ENCODE peak calls at places on chromosome 18, in five cellular contexts. One of them, this sample, is unnamed.

GRCh38 chr18:44916429-44917183 is 235.9 kb downstream of the SETBP1 start:
- DNase-seq in neural progenitor cell: no peak
- DNase-seq in CD4-positive, CD25-positive, alpha-beta regulatory T cell: no peak
- DNase-seq in mammary epithelial cell: no peak
- DNase-seq in IMR-90: no peak
- DNase-seq in this sample: no peak

GRCh38 chr18:78130232-78131195 is 849.1 kb upstream of the SALL3 start:
- DNase-seq in neural progenitor cell: no peak
- DNase-seq in mammary epithelial cell: no peak
- DNase-seq in IMR-90: no peak
- DNase-seq in CD4-positive, CD25-positive, alpha-beta regulatory T cell: no peak
- DNase-seq in this sample: no peak

GRCh38 chr18:12276736-12277554 is 22.8 kb downstream of the CIDEA start:
- DNase-seq in neural progenitor cell: no peak
- DNase-seq in IMR-90: peak
- DNase-seq in mammary epithelial cell: no peak
- DNase-seq in CD4-positive, CD25-positive, alpha-beta regulatory T cell: no peak
- DNase-seq in this sample: no peak

GRCh38 chr18:9619990-9620389 is 5.6 kb upstream of the PPP4R1 start:
- DNase-seq in mammary epithelial cell: no peak
- DNase-seq in neural progenitor cell: no peak
- DNase-seq in CD4-positive, CD25-positive, alpha-beta regulatory T cell: no peak
- DNase-seq in IMR-90: peak
- DNase-seq in this sample: no peak

GRCh38 chr18:76822510-76823165 is at the start of gene ZNF236:
- DNase-seq in CD4-positive, CD25-positive, alpha-beta regulatory T cell: peak
- DNase-seq in neural progenitor cell: peak
- DNase-seq in mammary epithelial cell: peak
- DNase-seq in IMR-90: peak
- DNase-seq in this sample: peak

GRCh38 chr18:25646971-25647370 is 295.0 kb upstream of the ZNF521 start:
- DNase-seq in CD4-positive, CD25-positive, alpha-beta regulatory T cell: no peak
- DNase-seq in IMR-90: peak
- DNase-seq in neural progenitor cell: no peak
- DNase-seq in mammary epithelial cell: peak
- DNase-seq in this sample: no peak

GRCh38 chr18:76935722-76936337 is 113.5 kb downstream of the ZNF236 start:
- DNase-seq in neural progenitor cell: no peak
- DNase-seq in IMR-90: no peak
- DNase-seq in CD4-positive, CD25-positive, alpha-beta regulatory T cell: no peak
- DNase-seq in mammary epithelial cell: no peak
- DNase-seq in this sample: no peak

GRCh38 chr18:50128506-50129271 is 66.3 kb downstream of the MYO5B start:
- DNase-seq in mammary epithelial cell: no peak
- DNase-seq in IMR-90: no peak
- DNase-seq in neural progenitor cell: peak
- DNase-seq in CD4-positive, CD25-positive, alpha-beta regulatory T cell: no peak
- DNase-seq in this sample: no peak

GRCh38 chr18:51196811-51197660 is 445 bp downstream of the MEX3C start:
- DNase-seq in CD4-positive, CD25-positive, alpha-beta regulatory T cell: peak
- DNase-seq in IMR-90: peak
- DNase-seq in mammary epithelial cell: peak
- DNase-seq in neural progenitor cell: peak
- DNase-seq in this sample: no peak

GRCh38 chr18:41875094-41875780 is 79.8 kb upstream of the PIK3C3 start:
- DNase-seq in CD4-positive, CD25-positive, alpha-beta regulatory T cell: no peak
- DNase-seq in mammary epithelial cell: peak
- DNase-seq in neural progenitor cell: no peak
- DNase-seq in IMR-90: peak
- DNase-seq in this sample: no peak

GRCh38 chr18:58288922-58289797 is 245.1 kb downstream of the NEDD4L start:
- DNase-seq in IMR-90: peak
- DNase-seq in mammary epithelial cell: peak
- DNase-seq in CD4-positive, CD25-positive, alpha-beta regulatory T cell: peak
- DNase-seq in neural progenitor cell: peak
- DNase-seq in this sample: no peak

GRCh38 chr18:63936156-63936931 is 12.8 kb upstream of the HMSD start:
- DNase-seq in CD4-positive, CD25-positive, alpha-beta regulatory T cell: peak
- DNase-seq in neural progenitor cell: peak
- DNase-seq in IMR-90: peak
- DNase-seq in mammary epithelial cell: peak
- DNase-seq in this sample: peak

GRCh38 chr18:42414756-42415454 is 459.9 kb downstream of the PIK3C3 start:
- DNase-seq in neural progenitor cell: no peak
- DNase-seq in IMR-90: no peak
- DNase-seq in mammary epithelial cell: peak
- DNase-seq in CD4-positive, CD25-positive, alpha-beta regulatory T cell: no peak
- DNase-seq in this sample: no peak

GRCh38 chr18:76973512-76974302 is 151.3 kb downstream of the ZNF236 start:
- DNase-seq in neural progenitor cell: no peak
- DNase-seq in mammary epithelial cell: no peak
- DNase-seq in CD4-positive, CD25-positive, alpha-beta regulatory T cell: no peak
- DNase-seq in IMR-90: no peak
- DNase-seq in this sample: no peak

DNA sequence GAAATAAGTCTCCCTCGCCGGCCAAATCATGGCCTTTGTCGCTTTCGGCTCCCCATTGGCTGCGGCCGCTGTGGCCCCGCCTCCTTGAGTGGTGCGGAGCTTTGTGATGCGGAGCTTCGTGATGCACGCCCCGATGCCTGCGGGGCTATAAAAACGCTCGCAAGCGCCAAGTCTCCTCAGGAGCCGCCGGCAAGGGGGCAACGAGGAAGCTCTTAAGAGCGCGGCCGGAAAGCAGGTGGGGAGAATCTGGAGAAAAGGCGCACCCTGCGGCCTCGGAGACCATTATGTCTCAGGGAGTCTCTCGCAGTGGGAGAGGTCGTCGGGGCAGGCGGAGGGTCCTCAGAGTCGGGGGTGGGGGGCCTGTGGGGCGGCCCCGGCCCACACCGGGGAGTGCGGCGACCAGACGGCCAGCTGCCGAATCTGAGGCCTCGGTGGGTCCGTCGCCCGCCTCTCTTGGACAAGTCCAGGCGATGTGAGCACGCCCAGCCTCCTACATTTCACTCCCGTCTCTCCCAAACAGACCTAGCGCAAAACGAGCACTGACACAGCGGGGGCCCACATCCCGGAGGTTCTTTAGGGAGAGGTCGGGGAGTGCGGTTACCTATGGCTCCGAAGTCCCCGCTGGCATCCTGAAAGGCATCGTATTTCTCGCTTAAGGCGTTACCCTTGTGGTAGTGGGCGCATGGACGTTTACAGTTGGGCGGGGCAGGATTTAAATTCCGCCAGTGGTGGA is at the start of gene CABYR:
- DNase-seq in neural progenitor cell: peak
- DNase-seq in CD4-positive, CD25-positive, alpha-beta regulatory T cell: peak
- DNase-seq in IMR-90: peak
- DNase-seq in mammary epithelial cell: peak
- DNase-seq in this sample: peak
- H3K27ac ChIP-seq in neural progenitor cell: no peak
- H3K27ac ChIP-seq in CD4-positive, CD25-positive, alpha-beta regulatory T cell: peak
- H3K27ac ChIP-seq in IMR-90: peak
- H3K27ac ChIP-seq in mammary epithelial cell: peak
- H3K27ac ChIP-seq in this sample: no peak

DNA sequence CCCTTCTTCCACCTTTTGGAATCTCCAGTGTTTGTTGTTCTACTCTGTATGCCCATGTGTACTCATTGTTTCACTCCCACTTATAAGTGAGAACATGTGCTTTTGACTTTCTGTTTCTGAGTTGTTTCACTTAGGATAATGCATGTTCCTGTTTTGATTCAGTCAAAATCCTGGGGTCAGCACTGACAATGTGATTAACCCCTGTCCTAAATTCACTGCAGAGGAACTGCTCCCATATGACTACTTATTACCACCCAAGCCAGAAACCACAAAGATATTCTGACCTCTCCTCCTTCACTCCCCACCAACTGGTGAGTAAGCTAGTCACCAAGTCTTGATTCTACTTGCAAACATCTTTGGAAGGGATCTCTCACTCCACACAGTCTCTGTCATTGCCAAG is 251.4 kb upstream of the TCF4 start:
- DNase-seq in CD4-positive, CD25-positive, alpha-beta regulatory T cell: no peak
- DNase-seq in IMR-90: peak
- DNase-seq in neural progenitor cell: no peak
- DNase-seq in mammary epithelial cell: peak
- DNase-seq in this sample: no peak
- H3K4me3 ChIP-seq in CD4-positive, CD25-positive, alpha-beta regulatory T cell: no peak
- H3K4me3 ChIP-seq in IMR-90: no peak
- H3K4me3 ChIP-seq in neural progenitor cell: no peak
- H3K4me3 ChIP-seq in mammary epithelial cell: no peak
- H3K4me3 ChIP-seq in this sample: no peak

GRCh38 chr18:55088000-55088401 is 128.7 kb upstream of the CCDC68 start:
- DNase-seq in neural progenitor cell: no peak
- DNase-seq in CD4-positive, CD25-positive, alpha-beta regulatory T cell: no peak
- DNase-seq in mammary epithelial cell: peak
- DNase-seq in IMR-90: no peak
- DNase-seq in this sample: no peak
- H3K27ac ChIP-seq in neural progenitor cell: no peak
- H3K27ac ChIP-seq in CD4-positive, CD25-positive, alpha-beta regulatory T cell: no peak
- H3K27ac ChIP-seq in mammary epithelial cell: no peak
- H3K27ac ChIP-seq in IMR-90: no peak
- H3K27ac ChIP-seq in this sample: no peak

GRCh38 chr18:46321954-46322353 is 217.8 kb downstream of the HAUS1 start:
- DNase-seq in CD4-positive, CD25-positive, alpha-beta regulatory T cell: no peak
- DNase-seq in mammary epithelial cell: peak
- DNase-seq in neural progenitor cell: peak
- DNase-seq in IMR-90: no peak
- DNase-seq in this sample: no peak
- H3K4me3 ChIP-seq in CD4-positive, CD25-positive, alpha-beta regulatory T cell: no peak
- H3K4me3 ChIP-seq in mammary epithelial cell: no peak
- H3K4me3 ChIP-seq in neural progenitor cell: peak
- H3K4me3 ChIP-seq in IMR-90: no peak
- H3K4me3 ChIP-seq in this sample: no peak

GRCh38 chr18:54130177-54130576 is 94.3 kb downstream of the MBD2 start:
- DNase-seq in neural progenitor cell: no peak
- DNase-seq in CD4-positive, CD25-positive, alpha-beta regulatory T cell: no peak
- DNase-seq in mammary epithelial cell: no peak
- DNase-seq in IMR-90: peak
- DNase-seq in this sample: no peak
- H3K27ac ChIP-seq in neural progenitor cell: peak
- H3K27ac ChIP-seq in CD4-positive, CD25-positive, alpha-beta regulatory T cell: no peak
- H3K27ac ChIP-seq in mammary epithelial cell: no peak
- H3K27ac ChIP-seq in IMR-90: no peak
- H3K27ac ChIP-seq in this sample: no peak

This sample was measured in effector memory CD4-positive, alpha-beta T cell.